ENCODE peak calls at places on chromosomes 16 and 17, in ten cellular contexts. Q, E, V, Y, K, A, I, N, M and R are unnamed samples. For H3K4me1, the result is how much of the 10 kb centered on the place peaks cover.

GRCh38 chr17:3754458-3755334 is 31.0 kb downstream of the HASPIN start:
- DNase-seq in Q (peak), V (peak), N (no peak), E (peak), A (no peak), K (peak), I (peak), Y (peak), M (no peak), R (peak)

GRCh38 chr17:35666967-35667552 is 64.4 kb upstream of the RASL10B start:
- DNase-seq in I (no peak), V (no peak), N (no peak), K (no peak), Q (no peak), M (no peak), E (no peak), A (no peak), Y (no peak), R (no peak)

GRCh38 chr17:78037280-78037679 is 78.8 kb downstream of the TNRC6C start:
- DNase-seq in V (no peak), M (no peak), Y (no peak), K (no peak), E (no peak), Q (no peak), N (no peak), I (no peak), A (no peak), R (no peak)

GRCh38 chr17:82959990-82960418 is 119.4 kb upstream of the METRNL start:
- DNase-seq in Y (no peak), I (no peak), N (no peak), E (peak), M (no peak), V (peak), Q (no peak), A (no peak), K (no peak), R (peak)

GRCh38 chr16:76854234-76854633 is 336.8 kb upstream of the MON1B start:
- DNase-seq in A (no peak), Q (no peak), K (no peak), V (no peak), E (no peak), Y (no peak), N (peak), M (no peak), I (no peak), R (no peak)

GRCh38 chr17:37752482-37752881 is 7.6 kb upstream of the HNF1B start:
- DNase-seq in M (no peak), I (no peak), Y (no peak), Q (no peak), V (no peak), A (no peak), N (no peak), K (no peak), E (no peak), R (no peak)

GRCh38 chr17:44976198-44976597 is 8.1 kb upstream of the C1QL1 start:
- DNase-seq in A (no peak), N (no peak), Q (no peak), V (no peak), K (no peak), E (no peak), M (no peak), I (no peak), Y (no peak), R (no peak)

GRCh38 chr17:45451131-45451530 is 18.5 kb upstream of the ARHGAP27 start:
- DNase-seq in Y (no peak), I (no peak), V (no peak), Q (no peak), K (no peak), N (peak), E (no peak), M (no peak), A (no peak), R (no peak)

GRCh38 chr17:71329310-71330098 is 791.3 kb upstream of the SOX9 start:
- DNase-seq in V (no peak), N (no peak), I (no peak), A (no peak), Y (no peak), E (no peak), K (no peak), M (no peak), Q (no peak), R (no peak)

GRCh38 chr17:65530158-65530984 is 31.1 kb downstream of the AXIN2 start:
- DNase-seq in E (no peak), N (no peak), K (no peak), V (no peak), I (no peak), Q (no peak), Y (no peak), A (no peak), M (no peak), R (no peak)

GRCh38 chr17:68585643-68586042 is 15.5 kb downstream of the FAM20A start:
- DNase-seq in N (no peak), K (no peak), I (no peak), A (no peak), V (no peak), E (no peak), M (no peak), Q (no peak), Y (no peak), R (no peak)

GRCh38 chr17:44840936-44841335 is 6.7 kb upstream of the HIGD1B start:
- DNase-seq in A (no peak), Y (no peak), N (no peak), I (no peak), K (no peak), M (no peak), V (no peak), Q (no peak), E (no peak), R (no peak)

GRCh38 chr17:57366177-57366557 is 109.8 kb downstream of the MSI2 start:
- DNase-seq in N (no peak), K (no peak), V (no peak), A (no peak), Y (no peak), I (no peak), Q (no peak), E (no peak), M (no peak), R (no peak)

GRCh38 chr16:88064011-88064888 is 113.0 kb downstream of the BANP start:
- DNase-seq in A (no peak), E (no peak), K (no peak), Q (no peak), N (no peak), Y (no peak), V (no peak), M (no peak), I (no peak), R (no peak)

GRCh38 chr17:7111784-7112526 is 2.7 kb downstream of the ASGR2 start:
- DNase-seq in N (no peak), M (no peak), A (no peak), E (no peak), I (no peak), Y (no peak), K (no peak), Q (no peak), V (no peak), R (no peak)

GRCh38 chr17:62780273-62780672 is 27.8 kb downstream of the MARCHF10 start:
- DNase-seq in E (peak), A (no peak), K (no peak), Q (no peak), M (no peak), Y (no peak), I (no peak), V (no peak), N (no peak), R (no peak)

GRCh38 chr16:23323224-23324030 is 21.3 kb downstream of the SCNN1B start:
- DNase-seq in V (no peak), E (no peak), K (no peak), Y (no peak), Q (no peak), I (no peak), M (no peak), N (no peak), A (no peak), R (no peak)

GRCh38 chr16:29729116-29729521 is 16.7 kb downstream of the C16orf54 start:
- DNase-seq in A (no peak), K (peak), E (no peak), V (no peak), Q (no peak), Y (no peak), N (peak), I (no peak), M (no peak), R (no peak)

GRCh38 chr17:57669671-57670529 is 75.2 kb downstream of the CCDC182 start:
- DNase-seq in Y (no peak), N (no peak), I (no peak), E (no peak), Q (no peak), A (peak), K (no peak), M (no peak), V (no peak), R (peak)

GRCh38 chr16:52252680-52253079 is 294.3 kb downstream of the TOX3 start:
- DNase-seq in N (no peak), M (no peak), V (no peak), I (no peak), A (no peak), Q (no peak), E (no peak), Y (no peak), K (no peak), R (no peak)

GRCh38 chr17:49610883-49611584 is 35.4 kb downstream of the NXPH3 start:
- DNase-seq in K (no peak), E (no peak), N (no peak), Y (no peak), V (no peak), A (no peak), M (no peak), Q (no peak), I (no peak), R (peak)

GRCh38 chr16:4803479-4804243 is 1.2 kb upstream of the ROGDI start:
- DNase-seq in Y (no peak), Q (no peak), I (no peak), A (no peak), N (no peak), M (no peak), E (no peak), K (no peak), V (no peak), R (no peak)

GRCh38 chr17:63082273-63082861 is 116.3 kb downstream of the TANC2 start:
- DNase-seq in V (no peak), N (no peak), M (no peak), Y (no peak), E (no peak), I (no peak), Q (no peak), A (no peak), K (no peak), R (no peak)

DNA sequence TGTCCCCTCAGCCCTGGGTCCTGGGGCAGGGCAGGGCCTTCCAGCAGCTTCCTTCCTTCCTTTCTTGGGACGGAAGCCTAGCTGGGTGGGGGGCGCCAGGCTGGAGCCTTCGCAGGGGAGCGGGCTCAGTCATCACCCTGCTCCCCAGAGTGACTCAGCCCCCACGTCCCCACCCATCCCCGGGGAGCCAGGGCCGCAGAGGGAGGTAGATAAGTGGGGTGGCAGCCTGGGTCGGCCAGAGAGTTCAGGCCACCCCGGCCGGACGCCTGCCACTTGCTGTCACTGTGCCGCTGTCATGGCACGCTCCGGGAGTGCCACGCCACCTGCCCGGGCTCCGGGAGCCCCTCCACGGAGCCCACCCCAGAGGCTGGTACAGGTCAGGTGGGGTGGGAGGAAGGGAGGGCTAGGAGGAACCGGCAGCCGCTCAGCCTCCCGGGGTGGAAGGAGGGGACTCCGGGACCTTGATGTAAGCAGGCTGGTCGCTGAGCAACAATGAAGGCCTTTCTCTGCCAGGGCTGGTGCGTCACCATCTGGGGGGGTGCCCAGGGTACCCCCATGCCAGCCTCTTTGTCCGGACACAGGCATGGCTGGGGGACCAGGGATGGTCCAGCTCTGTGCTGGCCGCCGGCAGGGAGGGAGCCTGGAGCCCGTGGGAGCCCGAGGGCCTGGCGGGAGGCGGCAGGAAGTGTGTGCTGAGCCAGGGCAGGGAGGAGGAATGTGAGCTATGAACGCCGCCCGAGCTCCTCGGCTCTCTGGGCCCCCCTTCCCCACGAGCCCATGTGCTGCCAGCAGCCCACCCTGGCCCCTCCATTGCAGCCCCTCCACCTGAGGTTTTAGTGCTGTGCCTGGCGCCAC is 6.6 kb downstream of the NHERF2 start:
- DNase-seq in N (no peak), V (no peak), Y (no peak), I (peak), K (peak), E (peak), M (peak), A (peak), Q (no peak), R (peak)
- H3K4me1 ChIP-seq in N (under half), V (under half), Y (under half), I (half or more), K (under half), E (half or more), M (under half), A (half or more), Q (under half), R (under half)

DNA sequence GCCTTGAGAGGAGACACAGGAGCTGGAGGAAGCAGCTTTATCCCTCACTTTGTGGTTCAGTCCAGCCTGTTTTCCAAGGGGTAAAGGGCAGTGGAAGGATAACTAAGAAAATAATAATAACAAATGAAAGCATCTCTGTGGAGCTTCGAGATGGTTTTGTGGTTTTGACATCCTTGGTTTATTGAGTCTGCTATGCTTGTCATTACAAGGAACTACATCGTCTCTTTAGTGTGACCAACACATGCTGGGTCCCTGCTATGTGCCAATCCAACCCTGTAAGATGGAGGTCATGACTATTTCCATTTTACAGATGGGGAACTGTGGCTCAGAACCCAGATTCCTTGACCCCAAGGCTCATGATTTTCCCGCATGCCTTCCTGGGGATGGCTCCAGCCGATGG is 124.8 kb downstream of the MRM1 start:
- DNase-seq in I (no peak), A (no peak), Y (no peak), N (no peak), E (no peak), K (no peak), V (no peak), M (no peak), Q (peak), R (no peak)
- H3K4me1 ChIP-seq in I (under half), A (under half), Y (half or more), N (under half), E (under half), K (half or more), V (under half), M (under half), Q (half or more), R (under half)

GRCh38 chr16:589658-590159 is at the start of gene RAB40C:
- DNase-seq in E (peak), A (peak), Q (peak), V (peak), I (peak), N (peak), Y (peak), M (peak), K (peak), R (peak)
- H3K4me1 ChIP-seq in E (half or more), A (under half), Q (under half), V (under half), I (half or more), N (under half), Y (under half), M (under half), K (under half), R (under half)

GRCh38 chr16:27726621-27727275 is 176.8 kb downstream of the KATNIP start:
- DNase-seq in Y (no peak), Q (no peak), N (no peak), I (no peak), M (no peak), K (no peak), V (no peak), E (no peak), A (no peak), R (no peak)
- H3K4me1 ChIP-seq in Y (under half), Q (under half), N (under half), I (under half), M (under half), K (under half), V (under half), E (under half), A (under half), R (under half)

GRCh38 chr16:3467182-3467581 is 23.7 kb downstream of the NAA60 start:
- DNase-seq in V (no peak), A (no peak), K (no peak), Q (no peak), N (no peak), Y (no peak), M (no peak), E (no peak), I (no peak), R (no peak)
- H3K4me1 ChIP-seq in V (under half), A (half or more), K (under half), Q (under half), N (under half), Y (under half), M (under half), E (half or more), I (half or more), R (under half)

DNA sequence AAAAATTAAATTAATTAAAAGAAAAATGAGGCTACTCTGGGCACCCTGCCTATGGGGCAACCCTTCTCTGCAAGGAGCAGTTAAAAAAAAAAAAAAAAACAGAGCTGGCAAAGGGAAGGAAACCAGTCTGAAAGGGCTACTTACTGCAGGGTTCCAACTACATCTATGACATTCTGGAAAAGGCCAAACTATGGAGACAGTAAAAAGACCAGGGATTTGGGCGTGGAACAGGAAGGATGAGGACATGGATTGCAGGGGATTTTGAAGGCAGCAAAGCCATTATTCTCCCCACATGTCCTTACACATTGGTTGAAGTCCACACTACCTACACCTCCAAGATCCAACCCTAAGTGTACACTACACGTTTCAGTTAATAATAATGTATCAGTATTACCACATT is 4.6 kb downstream of the RPH3AL start:
- DNase-seq in Q (no peak), M (no peak), I (no peak), N (no peak), V (no peak), E (no peak), A (no peak), K (no peak), Y (no peak), R (no peak)
- H3K4me1 ChIP-seq in Q (under half), M (under half), I (half or more), N (under half), V (under half), E (half or more), A (under half), K (under half), Y (under half), R (under half)

GRCh38 chr17:47905221-47905733 is 9.2 kb downstream of the SP2 start:
- DNase-seq in Y (no peak), I (peak), M (peak), A (peak), Q (no peak), V (no peak), N (no peak), E (peak), K (peak), R (no peak)

GRCh38 chr17:47898246-47898645 is 2.2 kb downstream of the SP2 start:
- DNase-seq in N (no peak), A (no peak), I (no peak), Y (no peak), M (no peak), K (no peak), E (no peak), Q (no peak), V (no peak), R (no peak)

GRCh38 chr17:47899643-47900042 is 3.6 kb downstream of the SP2 start:
- DNase-seq in K (no peak), N (no peak), A (no peak), M (no peak), I (no peak), E (no peak), Q (no peak), V (no peak), Y (no peak), R (no peak)

GRCh38 chr17:47902039-47902744 is 6.2 kb downstream of the SP2 start:
- DNase-seq in Y (no peak), A (no peak), V (no peak), N (no peak), K (peak), M (no peak), E (no peak), I (no peak), Q (no peak), R (no peak)

DNA sequence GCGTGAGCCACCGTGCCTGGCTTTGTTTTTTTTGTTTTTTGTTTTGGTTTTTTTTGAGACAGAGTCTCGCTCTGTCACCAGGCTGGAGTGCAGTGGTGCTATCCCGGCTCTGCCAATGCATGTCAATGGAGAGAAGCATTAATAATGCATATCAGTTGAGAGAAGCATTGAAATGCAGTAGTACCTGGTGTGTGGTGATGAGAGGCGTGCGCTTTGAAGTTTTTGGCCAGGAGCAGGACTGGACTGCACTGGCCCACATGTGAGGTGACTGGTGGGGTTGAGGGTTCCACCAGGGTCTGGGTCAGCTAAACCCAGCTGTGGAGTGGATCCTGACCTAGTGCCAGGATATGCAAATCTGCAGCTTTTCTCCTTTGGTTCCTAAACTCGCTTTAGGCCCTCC is 5.4 kb downstream of the SP2 start:
- DNase-seq in I (no peak), N (no peak), K (no peak), Q (no peak), V (no peak), Y (no peak), A (no peak), M (no peak), E (no peak), R (no peak)
- H3K4me1 ChIP-seq in I (under half), N (under half), K (under half), Q (under half), V (under half), Y (under half), A (half or more), M (under half), E (half or more), R (under half)

GRCh38 chr17:40558651-40559015 is 6.6 kb downstream of the CCR7 start:
- DNase-seq in K (no peak), E (no peak), A (no peak), Q (no peak), Y (no peak), I (no peak), M (no peak), N (no peak), V (no peak), R (no peak)

GRCh38 chr17:40561294-40561870 is 3.9 kb downstream of the CCR7 start:
- DNase-seq in V (no peak), Q (no peak), K (no peak), M (no peak), E (peak), A (no peak), I (no peak), Y (no peak), N (no peak), R (no peak)

GRCh38 chr17:40559016-40559853 is 6.0 kb downstream of the CCR7 start:
- DNase-seq in Q (no peak), K (no peak), E (peak), Y (no peak), I (no peak), N (no peak), M (no peak), V (no peak), A (no peak), R (peak)

GRCh38 chr17:40560592-40561293 is 4.5 kb downstream of the CCR7 start:
- DNase-seq in V (peak), E (peak), M (no peak), Q (peak), A (no peak), I (no peak), K (no peak), Y (peak), N (peak), R (peak)

GRCh38 chr17:40559954-40560591 is 5.2 kb downstream of the CCR7 start:
- DNase-seq in A (peak), E (peak), N (peak), V (peak), K (peak), Y (peak), I (peak), Q (peak), M (peak), R (peak)
- H3K4me1 ChIP-seq in A (half or more), E (under half), N (under half), V (under half), K (under half), Y (half or more), I (under half), Q (half or more), M (under half), R (under half)